ENCODE peak calls at places on chromosomes 13 and 19, in eight cellular contexts. K, L, M, F, X, R, O and A are unnamed samples.

GRCh38 chr13:79245937-79246574 is 160.0 kb downstream of the RBM26 start:
- DNase-seq in K (no peak), L (no peak), M (no peak), F (no peak), X (no peak), R (no peak), O (no peak), A (no peak)

GRCh38 chr13:51923983-51924539 is 62.3 kb downstream of the CCDC70 start:
- DNase-seq in K (no peak), L (no peak), M (no peak), F (no peak), X (no peak), R (no peak), O (no peak), A (peak)

GRCh38 chr13:30884543-30884942 is 21.5 kb upstream of the MEDAG start:
- DNase-seq in K (no peak), L (no peak), M (no peak), F (no peak), X (no peak), R (no peak), O (no peak), A (no peak)

GRCh38 chr13:64377606-64378005 is 2852.5 kb downstream of the PCDH9 start:
- DNase-seq in K (no peak), L (no peak), M (no peak), F (no peak), X (no peak), R (no peak), O (no peak), A (no peak)

GRCh38 chr19:6768236-6768785 is 1.1 kb upstream of the SH2D3A start:
- DNase-seq in K (peak), L (no peak), M (no peak), F (peak), X (no peak), R (no peak), O (no peak), A (no peak)

GRCh38 chr19:44623080-44623479 is 9.7 kb downstream of the IGSF23 start:
- DNase-seq in K (no peak), L (no peak), M (peak), F (no peak), X (no peak), R (no peak), O (no peak), A (no peak)

GRCh38 chr19:51815038-51815437 is 20.1 kb downstream of the FPR3 start:
- DNase-seq in K (no peak), L (no peak), M (no peak), F (no peak), X (no peak), R (no peak), O (no peak), A (no peak)

GRCh38 chr13:95509521-95510315 is 42.8 kb upstream of the CLDN10 start:
- DNase-seq in K (no peak), L (no peak), M (peak), F (no peak), X (no peak), R (no peak), O (no peak), A (no peak)

GRCh38 chr13:97141564-97142005 is 80.5 kb upstream of the MBNL2 start:
- DNase-seq in K (no peak), L (no peak), M (peak), F (no peak), X (peak), R (no peak), O (peak), A (peak)

GRCh38 chr13:28475916-28476725 is 18.8 kb downstream of the FLT1 start:
- DNase-seq in K (no peak), L (no peak), M (peak), F (no peak), X (no peak), R (no peak), O (peak), A (no peak)

GRCh38 chr19:18865973-18866799 is 29.8 kb downstream of the CERS1 start:
- DNase-seq in K (peak), L (no peak), M (peak), F (no peak), X (peak), R (no peak), O (peak), A (peak)

GRCh38 chr19:28898279-28898678 is 314.7 kb downstream of the UQCRFS1 start:
- DNase-seq in K (no peak), L (no peak), M (peak), F (no peak), X (no peak), R (no peak), O (no peak), A (no peak)

GRCh38 chr19:55597493-55597892 is 1.8 kb downstream of the FIZ1 start:
- DNase-seq in K (no peak), L (no peak), M (no peak), F (no peak), X (no peak), R (no peak), O (no peak), A (no peak)

GRCh38 chr19:45117167-45117594 is 24.2 kb downstream of the PPP1R37 start:
- DNase-seq in K (no peak), L (peak), M (no peak), F (no peak), X (no peak), R (no peak), O (no peak), A (peak)

GRCh38 chr13:21670883-21671792 is at the start of gene FGF9:
- DNase-seq in K (peak), L (no peak), M (peak), F (peak), X (peak), R (peak), O (peak), A (peak)

GRCh38 chr19:18433039-18433691 is 4.8 kb downstream of the ISYNA1 start:
- DNase-seq in K (peak), L (no peak), M (no peak), F (peak), X (no peak), R (peak), O (no peak), A (peak)

GRCh38 chr19:17611462-17612244 is 56.2 kb downstream of the COLGALT1 start:
- DNase-seq in K (no peak), L (no peak), M (no peak), F (no peak), X (no peak), R (no peak), O (no peak), A (no peak)

GRCh38 chr13:112104873-112105234 is 37.9 kb downstream of the SOX1 start:
- DNase-seq in K (no peak), L (no peak), M (no peak), F (no peak), X (no peak), R (no peak), O (no peak), A (no peak)